ENCODE peak calls at places on chromosome 21, in six cellular contexts. One of them, this sample, is unnamed. For H3K4me1, the result is how much of the 10 kb centered on the place peaks cover.

GRCh38 chr21:18370292-18370691 is 33.3 kb downstream of the TMPRSS15 start:
- DNase-seq in astrocyte: no peak
- DNase-seq in tibial nerve: no peak
- DNase-seq in IMR-90: no peak
- DNase-seq in testis: no peak
- DNase-seq in esophagus muscularis mucosa: no peak
- DNase-seq in this sample: no peak

GRCh38 chr21:44980562-44981489 is 41.0 kb downstream of the SLX9 start:
- DNase-seq in astrocyte: no peak
- DNase-seq in IMR-90: no peak
- DNase-seq in testis: no peak
- DNase-seq in tibial nerve: no peak
- DNase-seq in esophagus muscularis mucosa: no peak
- DNase-seq in this sample: no peak

GRCh38 chr21:41973427-41973831 is 19.6 kb upstream of the C2CD2 start:
- DNase-seq in astrocyte: no peak
- DNase-seq in esophagus muscularis mucosa: peak
- DNase-seq in testis: no peak
- DNase-seq in IMR-90: no peak
- DNase-seq in tibial nerve: no peak
- DNase-seq in this sample: peak

GRCh38 chr21:45893166-45894106 is 88.1 kb upstream of the COL6A1 start:
- DNase-seq in testis: no peak
- DNase-seq in astrocyte: no peak
- DNase-seq in tibial nerve: no peak
- DNase-seq in esophagus muscularis mucosa: no peak
- DNase-seq in IMR-90: no peak
- DNase-seq in this sample: no peak

GRCh38 chr21:41428311-41428710 is 2.3 kb downstream of the MX1 start:
- DNase-seq in testis: peak
- DNase-seq in esophagus muscularis mucosa: peak
- DNase-seq in tibial nerve: no peak
- DNase-seq in IMR-90: no peak
- DNase-seq in astrocyte: no peak
- DNase-seq in this sample: no peak

GRCh38 chr21:27648560-27648959 is 681.7 kb upstream of the ADAMTS5 start:
- DNase-seq in esophagus muscularis mucosa: no peak
- DNase-seq in testis: no peak
- DNase-seq in tibial nerve: no peak
- DNase-seq in IMR-90: peak
- DNase-seq in astrocyte: peak
- DNase-seq in this sample: no peak

GRCh38 chr21:32314806-32315205 is 16.2 kb downstream of the MRAP start:
- DNase-seq in testis: no peak
- DNase-seq in IMR-90: no peak
- DNase-seq in tibial nerve: no peak
- DNase-seq in esophagus muscularis mucosa: no peak
- DNase-seq in astrocyte: no peak
- DNase-seq in this sample: no peak

GRCh38 chr21:45443595-45444181 is 38.7 kb downstream of the COL18A1 start:
- DNase-seq in testis: no peak
- DNase-seq in tibial nerve: no peak
- DNase-seq in astrocyte: no peak
- DNase-seq in IMR-90: no peak
- DNase-seq in esophagus muscularis mucosa: no peak
- DNase-seq in this sample: no peak

GRCh38 chr21:15839026-15839425 is 109.2 kb downstream of the USP25 start:
- DNase-seq in IMR-90: no peak
- DNase-seq in tibial nerve: no peak
- DNase-seq in testis: no peak
- DNase-seq in astrocyte: no peak
- DNase-seq in esophagus muscularis mucosa: no peak
- DNase-seq in this sample: no peak

DNA sequence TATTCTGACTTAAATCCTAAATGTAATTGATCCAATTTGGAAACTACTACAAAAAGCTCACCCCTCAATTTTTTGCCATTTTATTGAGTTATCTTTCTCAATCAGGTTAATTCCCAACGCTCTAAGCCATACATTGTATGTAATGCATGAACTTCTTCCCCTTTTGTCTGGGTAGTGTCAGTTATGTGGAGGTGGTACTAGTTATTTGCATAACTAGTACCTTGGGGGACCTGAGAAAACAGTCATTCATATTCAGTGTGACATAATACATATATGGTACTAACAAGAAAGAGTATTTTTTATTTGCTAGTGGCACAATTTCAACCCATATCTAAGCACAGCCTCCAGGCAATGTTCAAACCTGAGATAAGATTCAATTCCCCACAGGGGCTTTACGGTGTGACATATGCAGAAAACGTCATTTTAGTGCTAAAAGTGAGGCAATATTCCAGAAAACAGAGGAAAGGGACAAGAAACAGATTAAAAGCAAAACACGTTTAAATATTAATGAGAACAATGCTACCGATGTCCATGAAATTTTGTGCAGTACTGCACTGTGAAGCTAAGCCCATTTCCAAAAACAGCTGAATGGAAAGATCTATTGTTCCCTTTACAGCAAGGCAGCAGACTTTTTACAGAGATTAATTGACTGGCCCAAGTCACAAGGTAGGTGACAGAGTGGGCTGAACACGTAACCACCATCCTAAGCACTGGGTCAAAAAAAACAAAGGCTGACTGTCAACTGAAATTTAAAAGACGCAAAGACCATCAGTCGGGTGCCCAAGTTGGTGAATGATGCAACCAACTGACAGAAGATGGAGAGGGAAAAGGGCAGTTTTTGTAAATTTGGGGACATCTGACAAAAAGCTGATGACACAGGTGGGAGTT is 1.4 kb downstream of the HLCS start:
- DNase-seq in tibial nerve: no peak
- DNase-seq in esophagus muscularis mucosa: no peak
- DNase-seq in IMR-90: no peak
- DNase-seq in astrocyte: no peak
- DNase-seq in testis: no peak
- DNase-seq in this sample: no peak
- H3K27ac ChIP-seq in tibial nerve: no peak
- H3K27ac ChIP-seq in esophagus muscularis mucosa: no peak
- H3K27ac ChIP-seq in IMR-90: no peak
- H3K27ac ChIP-seq in astrocyte: no peak
- H3K27ac ChIP-seq in testis: no peak
- H3K27ac ChIP-seq in this sample: no peak

GRCh38 chr21:28993293-28993629 is 584 bp upstream of the LTN1 start:
- DNase-seq in tibial nerve: no peak
- DNase-seq in astrocyte: no peak
- DNase-seq in testis: no peak
- DNase-seq in esophagus muscularis mucosa: no peak
- DNase-seq in IMR-90: no peak
- DNase-seq in this sample: no peak
- H3K4me1 ChIP-seq in tibial nerve: under half
- H3K4me1 ChIP-seq in astrocyte: under half
- H3K4me1 ChIP-seq in testis: under half
- H3K4me1 ChIP-seq in esophagus muscularis mucosa: under half
- H3K4me1 ChIP-seq in IMR-90: under half
- H3K4me1 ChIP-seq in this sample: under half

GRCh38 chr21:30942192-30942591 is 60.8 kb upstream of the KRTAP11-1 start:
- DNase-seq in IMR-90: no peak
- DNase-seq in testis: no peak
- DNase-seq in tibial nerve: no peak
- DNase-seq in astrocyte: no peak
- DNase-seq in esophagus muscularis mucosa: no peak
- DNase-seq in this sample: no peak

GRCh38 chr21:30943920-30944319 is 62.5 kb upstream of the KRTAP11-1 start:
- DNase-seq in esophagus muscularis mucosa: no peak
- DNase-seq in IMR-90: no peak
- DNase-seq in tibial nerve: no peak
- DNase-seq in astrocyte: no peak
- DNase-seq in testis: no peak
- DNase-seq in this sample: no peak
- H3K27ac ChIP-seq in esophagus muscularis mucosa: no peak
- H3K27ac ChIP-seq in IMR-90: no peak
- H3K27ac ChIP-seq in tibial nerve: no peak
- H3K27ac ChIP-seq in astrocyte: no peak
- H3K27ac ChIP-seq in testis: no peak
- H3K27ac ChIP-seq in this sample: no peak

DNA sequence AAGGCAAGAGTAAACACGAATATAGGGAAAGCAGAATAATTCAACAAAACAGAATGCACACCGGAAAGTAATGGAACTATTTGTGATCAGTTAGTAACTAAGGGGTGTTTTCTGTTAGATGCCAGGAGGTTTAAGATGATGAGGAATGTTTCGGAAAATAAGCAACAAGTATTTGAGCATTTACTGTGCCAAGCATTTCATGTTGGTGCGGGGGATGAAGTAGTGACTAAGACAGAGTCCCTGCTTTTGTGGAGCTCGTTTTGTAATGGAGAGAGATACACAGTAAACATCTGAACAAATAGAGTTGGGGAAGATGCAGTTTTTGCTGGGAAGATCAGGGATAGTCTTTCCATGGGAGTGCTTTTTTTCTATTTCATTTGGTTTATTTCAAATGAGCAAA is 78.7 kb downstream of the DYRK1A start:
- DNase-seq in tibial nerve: no peak
- DNase-seq in IMR-90: peak
- DNase-seq in esophagus muscularis mucosa: no peak
- DNase-seq in testis: no peak
- DNase-seq in astrocyte: peak
- DNase-seq in this sample: no peak
- H3K4me1 ChIP-seq in tibial nerve: under half
- H3K4me1 ChIP-seq in IMR-90: under half
- H3K4me1 ChIP-seq in esophagus muscularis mucosa: half or more
- H3K4me1 ChIP-seq in testis: under half
- H3K4me1 ChIP-seq in astrocyte: under half
- H3K4me1 ChIP-seq in this sample: under half

GRCh38 chr21:33540711-33541104 is 1.2 kb downstream of the GART start:
- DNase-seq in astrocyte: no peak
- DNase-seq in esophagus muscularis mucosa: no peak
- DNase-seq in tibial nerve: no peak
- DNase-seq in testis: no peak
- DNase-seq in IMR-90: no peak
- DNase-seq in this sample: peak
- H3K27ac ChIP-seq in astrocyte: no peak
- H3K27ac ChIP-seq in esophagus muscularis mucosa: peak
- H3K27ac ChIP-seq in tibial nerve: no peak
- H3K27ac ChIP-seq in testis: peak
- H3K27ac ChIP-seq in IMR-90: no peak
- H3K27ac ChIP-seq in this sample: no peak

GRCh38 chr21:34132905-34133304 is 59.5 kb downstream of the MRPS6 start:
- DNase-seq in tibial nerve: no peak
- DNase-seq in IMR-90: no peak
- DNase-seq in astrocyte: no peak
- DNase-seq in testis: no peak
- DNase-seq in esophagus muscularis mucosa: peak
- DNase-seq in this sample: no peak
- H3K4me1 ChIP-seq in tibial nerve: under half
- H3K4me1 ChIP-seq in IMR-90: under half
- H3K4me1 ChIP-seq in astrocyte: under half
- H3K4me1 ChIP-seq in testis: half or more
- H3K4me1 ChIP-seq in esophagus muscularis mucosa: half or more
- H3K4me1 ChIP-seq in this sample: under half